ENCODE peak calls at places on chromosomes 12 and 14, in ten cellular contexts. O is left ventricle myocardium superior, U is Daoy, N is adrenal gland, E is suprapubic skin, B is mesendoderm, I is skeletal muscle cell, F is HuH-7.5, Y is SK-N-DZ, K is K562. P is an unnamed sample.

GRCh38 chr12:5200276-5201087 is 156.8 kb downstream of the KCNA5 start:
- DNase-seq in O (peak), U (peak), N (peak), E (no peak), B (peak), I (no peak), F (peak), Y (peak), K (peak), P (peak)

GRCh38 chr12:49537231-49537708 is 1.6 kb upstream of the KCNH3 start:
- DNase-seq in O (peak), U (no peak), N (peak), E (no peak), B (no peak), I (no peak), F (peak), Y (peak), K (no peak), P (no peak)

GRCh38 chr12:124455336-124455735 is 112.1 kb downstream of the NCOR2 start:
- DNase-seq in O (no peak), U (no peak), N (no peak), E (no peak), B (no peak), I (no peak), F (no peak), Y (no peak), K (no peak), P (no peak)

GRCh38 chr12:19130224-19131019 is 889 bp downstream of the PLEKHA5 start:
- DNase-seq in O (peak), U (peak), N (peak), E (peak), B (peak), I (no peak), F (peak), Y (peak), K (peak), P (peak)

GRCh38 chr14:37994846-37995372 is 212.8 kb upstream of the SSTR1 start:
- DNase-seq in O (no peak), U (no peak), N (no peak), E (no peak), B (no peak), I (no peak), F (no peak), Y (no peak), K (no peak), P (no peak)

GRCh38 chr12:38906482-38907170 is 1.2 kb upstream of the CPNE8 start:
- DNase-seq in O (peak), U (peak), N (peak), E (peak), B (peak), I (peak), F (peak), Y (peak), K (peak), P (peak)

GRCh38 chr12:6443361-6443983 is 1.3 kb upstream of the CD27 start:
- DNase-seq in O (no peak), U (no peak), N (no peak), E (no peak), B (no peak), I (no peak), F (no peak), Y (no peak), K (no peak), P (no peak)

GRCh38 chr12:24754690-24755638 is 193.9 kb downstream of the BCAT1 start:
- DNase-seq in O (no peak), U (peak), N (no peak), E (no peak), B (peak), I (peak), F (no peak), Y (no peak), K (no peak), P (peak)